ENCODE peak calls at places on chromosomes 4 and X, in six cellular contexts. M is adrenal gland; I is CD8-positive, alpha-beta T cell; Y is NT2/D1; Q is psoas muscle; O is IMR-90. K is an unnamed sample.

GRCh38 chr4:141346144-141346543 is 125.4 kb downstream of the ZNF330 start:
- DNase-seq in M (peak; percentile 73), I (no peak), O (peak; percentile 74), Q (no peak), Y (no peak), K (no peak)

GRCh38 chr4:42350611-42351182 is 46.6 kb upstream of the SHISA3 start:
- DNase-seq in Y (no peak), M (no peak), I (no peak), Q (no peak), O (no peak), K (no peak)

GRCh38 chrX:45619290-45619689 is 418.6 kb upstream of the DIPK2B start:
- DNase-seq in Q (no peak), I (no peak), O (peak; percentile 28), Y (no peak), M (no peak), K (no peak)

GRCh38 chrX:39930777-39931553 is 166.8 kb downstream of the BCOR start:
- DNase-seq in Q (no peak), M (no peak), Y (no peak), I (no peak), O (no peak), K (no peak)

GRCh38 chr4:6568689-6569332 is 6.2 kb upstream of the MAN2B2 start:
- DNase-seq in Y (no peak), I (no peak), Q (no peak), O (peak; percentile 79), M (no peak), K (no peak)

GRCh38 chr4:766152-766515 is 59.8 kb downstream of the CPLX1 start:
- DNase-seq in Q (no peak), O (peak; percentile 56), Y (no peak), I (no peak), M (peak; percentile 75), K (no peak)

GRCh38 chr4:142202404-142203332 is 566.3 kb downstream of the IL15 start:
- DNase-seq in O (no peak), M (no peak), I (no peak), Y (no peak), Q (no peak), K (no peak)

GRCh38 chr4:1614854-1615595 is 69.1 kb downstream of the FAM53A start:
- DNase-seq in I (no peak), Q (peak; percentile 41), O (no peak), Y (no peak), M (no peak), K (no peak)

GRCh38 chrX:912677-913076 is 282.1 kb downstream of the SHOX start:
- DNase-seq in Q (no peak), Y (no peak), M (peak; percentile 36), I (no peak), O (no peak), K (no peak)

GRCh38 chr4:183887351-183887750 is 17.8 kb upstream of the STOX2 start:
- DNase-seq in Q (no peak), Y (no peak), O (no peak), M (no peak), I (no peak), K (no peak)

GRCh38 chr4:69583543-69583942 is 55.9 kb downstream of the UGT2A2 start:
- DNase-seq in Y (no peak), I (no peak), O (no peak), M (no peak), Q (no peak), K (no peak)

GRCh38 chr4:17535906-17536305 is 20.9 kb downstream of the CLRN2 start:
- DNase-seq in I (no peak), Q (no peak), O (no peak), M (no peak), Y (no peak), K (no peak)

GRCh38 chr4:102625232-102625930 is 124.2 kb downstream of the NFKB1 start:
- DNase-seq in Q (no peak), Y (no peak), O (peak; percentile 54), I (peak; percentile 42), M (no peak), K (peak; percentile 33)

GRCh38 chr4:184464759-184465454 is 9.4 kb downstream of the IRF2 start:
- DNase-seq in M (no peak), Y (no peak), Q (no peak), I (no peak), O (no peak), K (no peak)

GRCh38 chrX:154733072-154733425 is 17.8 kb downstream of the GAB3 start:
- DNase-seq in Y (no peak), Q (no peak), I (no peak), M (no peak), O (no peak), K (no peak)

GRCh38 chrX:23783569-23784486 is 855 bp downstream of the SAT1 start:
- DNase-seq in Y (no peak), I (no peak), Q (no peak), O (no peak), M (no peak), K (no peak)

GRCh38 chr4:141131738-141132688 is 1.3 kb downstream of the RNF150 start:
- DNase-seq in Q (peak; percentile 74), Y (no peak), M (peak; percentile 65), I (no peak), O (peak; percentile 20), K (no peak)

GRCh38 chr4:110589297-110589696 is 33.6 kb downstream of the PITX2 start:
- DNase-seq in O (peak; percentile 11), M (no peak), Q (no peak), I (no peak), Y (no peak), K (no peak)

GRCh38 chr4:28621541-28621940 is 1760.9 kb downstream of the STIM2 start:
- DNase-seq in O (peak; percentile 69), Q (no peak), M (no peak), I (no peak), Y (no peak), K (no peak)

GRCh38 chr4:105453550-105454201 is 20.2 kb downstream of the PPA2 start:
- DNase-seq in M (no peak), Q (no peak), I (no peak), Y (no peak), O (no peak), K (no peak)

GRCh38 chrX:43693602-43694406 is 37.7 kb downstream of the MAOA start:
- DNase-seq in I (no peak), M (peak; percentile 59), Y (no peak), O (no peak), Q (no peak), K (no peak)

GRCh38 chr4:26131711-26132110 is 189.1 kb upstream of the RBPJ start:
- DNase-seq in Y (no peak), Q (no peak), M (no peak), O (no peak), I (peak; percentile 12), K (no peak)

GRCh38 chr4:114691865-114692264 is 93.3 kb downstream of the UGT8 start:
- DNase-seq in O (no peak), M (no peak), I (no peak), Y (no peak), Q (no peak), K (no peak)

GRCh38 chr4:787561-787981 is 38.4 kb downstream of the CPLX1 start:
- DNase-seq in Q (no peak), I (no peak), Y (no peak), M (no peak), O (no peak), K (no peak)

GRCh38 chrX:72018277-72019112 is 107.8 kb downstream of the NHSL2 start:
- DNase-seq in O (peak; percentile 90), I (peak; percentile 70), Y (peak; percentile 76), M (peak; percentile 93), Q (peak; percentile 93), K (peak; percentile 94)
- H3K4me3 ChIP-seq in O (no peak overlapping the region), I (no peak overlapping the region), Y (no peak overlapping the region), M (no peak overlapping the region), Q (peak overlapping the region; percentile 46), K (peak overlapping the region; percentile 44)

GRCh38 chr4:3511187-3511586 is 21.0 kb downstream of the LRPAP1 start:
- DNase-seq in O (no peak), I (no peak), Q (no peak), Y (no peak), M (no peak), K (no peak)
- H3K36me3 ChIP-seq in O (peaks cover 50% of the 10 kb centered on the region), I (peaks cover 41% of the 10 kb centered on the region), Q (peaks cover 3% of the 10 kb centered on the region), Y (peaks cover 88% of the 10 kb centered on the region), M (peaks cover 61% of the 10 kb centered on the region), K (peaks cover 59% of the 10 kb centered on the region)

DNA sequence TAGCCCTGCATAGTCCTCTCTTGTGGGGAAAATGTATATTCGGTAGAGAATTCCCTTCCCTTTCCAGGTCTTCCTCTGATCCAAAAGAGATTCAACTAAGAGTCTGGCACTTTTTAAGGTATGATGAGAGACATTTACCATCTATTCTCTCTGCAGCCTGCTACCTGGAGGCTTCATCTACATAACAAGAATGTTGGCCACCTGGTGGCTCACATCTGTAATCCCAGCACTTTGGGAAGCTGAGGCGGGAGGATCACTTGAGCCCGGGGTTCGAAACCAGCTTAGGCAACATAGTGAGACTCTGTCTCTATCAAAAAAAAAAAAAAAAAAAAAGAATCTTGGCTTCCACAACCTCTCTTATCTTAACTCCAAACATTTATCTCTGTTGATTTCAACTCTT is 40.4 kb upstream of the NOCT start:
- DNase-seq in Q (no peak), I (no peak), O (no peak), Y (peak; percentile 13), M (no peak), K (no peak)
- H3K4me3 ChIP-seq in Q (no peak overlapping the region), I (no peak overlapping the region), O (no peak overlapping the region), Y (no peak overlapping the region), M (no peak overlapping the region), K (no peak overlapping the region)

DNA sequence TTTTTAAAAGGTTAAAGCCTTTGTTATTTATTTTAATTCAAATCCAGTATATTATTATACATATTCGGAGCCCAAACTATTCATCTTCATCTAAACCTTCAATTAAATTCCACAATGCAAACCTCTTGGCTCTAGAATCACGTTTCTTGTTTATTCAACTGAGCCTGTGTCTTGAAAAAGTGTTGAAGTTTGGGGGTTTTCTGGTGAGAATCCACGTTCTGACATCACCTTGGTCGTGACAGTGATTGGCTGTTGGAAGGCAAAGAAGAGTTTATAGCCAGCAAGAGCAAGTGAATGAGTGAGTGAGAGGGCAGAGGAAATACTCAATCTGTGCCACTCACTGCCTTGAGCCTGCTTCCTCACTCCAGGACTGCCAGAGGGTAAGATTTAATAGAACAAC is at the start of gene IBSP:
- DNase-seq in M (no peak), Y (no peak), Q (no peak), O (no peak), I (no peak), K (no peak)
- H3K36me3 ChIP-seq in M (no peaks in the 10 kb centered on the region), Y (no peaks in the 10 kb centered on the region), Q (no peaks in the 10 kb centered on the region), O (no peaks in the 10 kb centered on the region), I (no peaks in the 10 kb centered on the region), K (no peaks in the 10 kb centered on the region)

DNA sequence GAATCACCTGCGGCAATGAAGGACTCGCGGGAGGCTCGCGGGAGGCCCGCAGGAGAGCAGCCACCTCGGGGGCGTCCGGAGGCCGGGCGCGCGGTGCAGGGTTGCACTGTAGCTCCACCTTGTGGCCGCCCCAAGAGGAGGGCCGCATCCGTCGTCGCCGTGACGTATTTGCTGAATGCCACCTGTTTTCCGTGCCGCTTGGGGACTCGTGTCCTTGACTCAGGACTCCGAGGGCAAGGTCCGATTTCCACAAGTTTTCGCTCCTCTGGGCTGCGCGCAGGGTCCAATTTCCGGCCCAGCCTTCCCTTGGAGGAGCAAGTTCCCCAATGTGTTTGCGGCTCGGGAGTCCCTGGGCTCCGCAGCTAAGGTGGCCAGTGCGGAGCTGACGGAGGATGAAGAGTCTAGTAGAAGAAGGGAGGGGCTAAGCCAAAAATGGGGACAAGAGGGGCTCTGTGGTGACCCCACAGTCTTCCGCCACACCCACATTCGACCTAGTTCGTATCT is 10.7 kb upstream of the DLG3 start:
- DNase-seq in Q (peak; percentile 83), O (peak; percentile 31), M (peak; percentile 81), Y (no peak), I (peak; percentile 59), K (peak; percentile 82)
- H3K4me3 ChIP-seq in Q (peak overlapping the region; percentile 76), O (peak overlapping the region; percentile 91), M (no peak overlapping the region), Y (peak overlapping the region; percentile 80), I (peak overlapping the region; percentile 70), K (peak overlapping the region; percentile 63)

GRCh38 chrX:2463973-2464676 is 36.7 kb downstream of the DHRSX start:
- DNase-seq in M (no peak), Q (no peak), O (no peak), Y (no peak), I (no peak), K (no peak)
- H3K36me3 ChIP-seq in M (no peaks in the 10 kb centered on the region), Q (no peaks in the 10 kb centered on the region), O (no peaks in the 10 kb centered on the region), Y (no peaks in the 10 kb centered on the region), I (no peaks in the 10 kb centered on the region), K (no peaks in the 10 kb centered on the region)

K was measured in tibial artery.